ENCODE peak calls at places on chromosomes 11 and 22, in ten cellular contexts. One of them, this sample, is unnamed.

GRCh38 chr11:17408641-17409040 is 20.2 kb upstream of the KCNJ11 start:
- DNase-seq in nephron progenitor cell: no peak
- DNase-seq in effector memory CD8-positive, alpha-beta T cell: no peak
- DNase-seq in Calu3: no peak
- DNase-seq in T1000: no peak
- DNase-seq in activated gamma-delta T cell: no peak
- DNase-seq in Ammon's horn: no peak
- DNase-seq in effector CD4-positive, alpha-beta T cell: no peak
- DNase-seq in central memory CD8-positive, alpha-beta T cell: no peak
- DNase-seq in sigmoid colon: no peak
- DNase-seq in this sample: no peak

GRCh38 chr11:1817000-1817399 is 17.8 kb upstream of the SYT8 start:
- DNase-seq in effector memory CD8-positive, alpha-beta T cell: no peak
- DNase-seq in nephron progenitor cell: no peak
- DNase-seq in activated gamma-delta T cell: no peak
- DNase-seq in Ammon's horn: no peak
- DNase-seq in Calu3: no peak
- DNase-seq in effector CD4-positive, alpha-beta T cell: no peak
- DNase-seq in sigmoid colon: peak
- DNase-seq in T1000: no peak
- DNase-seq in central memory CD8-positive, alpha-beta T cell: no peak
- DNase-seq in this sample: no peak

GRCh38 chr11:132126973-132127900 is 756.8 kb downstream of the NTM start:
- DNase-seq in effector memory CD8-positive, alpha-beta T cell: no peak
- DNase-seq in sigmoid colon: peak
- DNase-seq in Ammon's horn: peak
- DNase-seq in activated gamma-delta T cell: no peak
- DNase-seq in Calu3: no peak
- DNase-seq in effector CD4-positive, alpha-beta T cell: no peak
- DNase-seq in nephron progenitor cell: peak
- DNase-seq in T1000: peak
- DNase-seq in central memory CD8-positive, alpha-beta T cell: no peak
- DNase-seq in this sample: peak

GRCh38 chr11:119531623-119532022 is 108.7 kb upstream of the THY1 start:
- DNase-seq in T1000: no peak
- DNase-seq in sigmoid colon: peak
- DNase-seq in effector CD4-positive, alpha-beta T cell: no peak
- DNase-seq in Ammon's horn: no peak
- DNase-seq in nephron progenitor cell: no peak
- DNase-seq in central memory CD8-positive, alpha-beta T cell: no peak
- DNase-seq in effector memory CD8-positive, alpha-beta T cell: no peak
- DNase-seq in activated gamma-delta T cell: no peak
- DNase-seq in Calu3: no peak
- DNase-seq in this sample: no peak

GRCh38 chr11:120344302-120345004 is 8.2 kb downstream of the ARHGEF12 start:
- DNase-seq in T1000: no peak
- DNase-seq in nephron progenitor cell: no peak
- DNase-seq in activated gamma-delta T cell: no peak
- DNase-seq in effector memory CD8-positive, alpha-beta T cell: peak
- DNase-seq in effector CD4-positive, alpha-beta T cell: peak
- DNase-seq in central memory CD8-positive, alpha-beta T cell: no peak
- DNase-seq in sigmoid colon: no peak
- DNase-seq in Ammon's horn: peak
- DNase-seq in Calu3: no peak
- DNase-seq in this sample: no peak

GRCh38 chr11:116162541-116163230 is 610.1 kb downstream of the BUD13 start:
- DNase-seq in Ammon's horn: peak
- DNase-seq in T1000: no peak
- DNase-seq in central memory CD8-positive, alpha-beta T cell: no peak
- DNase-seq in sigmoid colon: no peak
- DNase-seq in effector CD4-positive, alpha-beta T cell: no peak
- DNase-seq in Calu3: no peak
- DNase-seq in activated gamma-delta T cell: no peak
- DNase-seq in nephron progenitor cell: peak
- DNase-seq in effector memory CD8-positive, alpha-beta T cell: no peak
- DNase-seq in this sample: no peak

GRCh38 chr22:20439556-20439927 is 1.9 kb upstream of the SCARF2 start:
- DNase-seq in central memory CD8-positive, alpha-beta T cell: no peak
- DNase-seq in Ammon's horn: no peak
- DNase-seq in sigmoid colon: peak
- DNase-seq in Calu3: no peak
- DNase-seq in activated gamma-delta T cell: no peak
- DNase-seq in T1000: no peak
- DNase-seq in nephron progenitor cell: no peak
- DNase-seq in effector memory CD8-positive, alpha-beta T cell: no peak
- DNase-seq in effector CD4-positive, alpha-beta T cell: no peak
- DNase-seq in this sample: no peak

GRCh38 chr11:102446606-102447005 is 6.0 kb downstream of the TMEM123 start:
- DNase-seq in effector memory CD8-positive, alpha-beta T cell: no peak
- DNase-seq in T1000: no peak
- DNase-seq in sigmoid colon: no peak
- DNase-seq in activated gamma-delta T cell: no peak
- DNase-seq in Ammon's horn: no peak
- DNase-seq in effector CD4-positive, alpha-beta T cell: no peak
- DNase-seq in central memory CD8-positive, alpha-beta T cell: no peak
- DNase-seq in nephron progenitor cell: no peak
- DNase-seq in Calu3: no peak
- DNase-seq in this sample: no peak

GRCh38 chr11:109071712-109072524 is 350.1 kb upstream of the C11orf87 start:
- DNase-seq in Ammon's horn: peak
- DNase-seq in sigmoid colon: no peak
- DNase-seq in effector CD4-positive, alpha-beta T cell: no peak
- DNase-seq in Calu3: no peak
- DNase-seq in activated gamma-delta T cell: no peak
- DNase-seq in T1000: no peak
- DNase-seq in central memory CD8-positive, alpha-beta T cell: no peak
- DNase-seq in effector memory CD8-positive, alpha-beta T cell: no peak
- DNase-seq in nephron progenitor cell: no peak
- DNase-seq in this sample: peak

GRCh38 chr11:68297812-68298658 is 14.4 kb upstream of the LRP5 start:
- DNase-seq in T1000: peak
- DNase-seq in Ammon's horn: peak
- DNase-seq in effector memory CD8-positive, alpha-beta T cell: peak
- DNase-seq in Calu3: peak
- DNase-seq in sigmoid colon: peak
- DNase-seq in effector CD4-positive, alpha-beta T cell: peak
- DNase-seq in central memory CD8-positive, alpha-beta T cell: peak
- DNase-seq in nephron progenitor cell: peak
- DNase-seq in activated gamma-delta T cell: peak
- DNase-seq in this sample: peak

GRCh38 chr11:33984682-33985389 is 66.7 kb upstream of the CAPRIN1 start:
- DNase-seq in Ammon's horn: no peak
- DNase-seq in nephron progenitor cell: no peak
- DNase-seq in effector memory CD8-positive, alpha-beta T cell: no peak
- DNase-seq in activated gamma-delta T cell: no peak
- DNase-seq in effector CD4-positive, alpha-beta T cell: no peak
- DNase-seq in sigmoid colon: no peak
- DNase-seq in central memory CD8-positive, alpha-beta T cell: no peak
- DNase-seq in Calu3: no peak
- DNase-seq in T1000: no peak
- DNase-seq in this sample: no peak

GRCh38 chr11:119759324-119759723 is 30.3 kb upstream of the NECTIN1 start:
- DNase-seq in nephron progenitor cell: no peak
- DNase-seq in T1000: no peak
- DNase-seq in sigmoid colon: no peak
- DNase-seq in Calu3: peak
- DNase-seq in central memory CD8-positive, alpha-beta T cell: no peak
- DNase-seq in activated gamma-delta T cell: no peak
- DNase-seq in Ammon's horn: no peak
- DNase-seq in effector memory CD8-positive, alpha-beta T cell: no peak
- DNase-seq in effector CD4-positive, alpha-beta T cell: no peak
- DNase-seq in this sample: no peak

GRCh38 chr11:83549984-83550667 is 264.0 kb upstream of the CCDC90B start:
- DNase-seq in sigmoid colon: no peak
- DNase-seq in T1000: no peak
- DNase-seq in effector CD4-positive, alpha-beta T cell: no peak
- DNase-seq in Calu3: no peak
- DNase-seq in Ammon's horn: no peak
- DNase-seq in effector memory CD8-positive, alpha-beta T cell: no peak
- DNase-seq in nephron progenitor cell: no peak
- DNase-seq in activated gamma-delta T cell: no peak
- DNase-seq in central memory CD8-positive, alpha-beta T cell: no peak
- DNase-seq in this sample: no peak

GRCh38 chr11:64661622-64662021 is 61.4 kb downstream of the NRXN2 start:
- DNase-seq in sigmoid colon: no peak
- DNase-seq in T1000: no peak
- DNase-seq in Ammon's horn: no peak
- DNase-seq in Calu3: no peak
- DNase-seq in effector CD4-positive, alpha-beta T cell: no peak
- DNase-seq in nephron progenitor cell: no peak
- DNase-seq in effector memory CD8-positive, alpha-beta T cell: no peak
- DNase-seq in activated gamma-delta T cell: no peak
- DNase-seq in central memory CD8-positive, alpha-beta T cell: no peak
- DNase-seq in this sample: peak

GRCh38 chr11:12377106-12377823 is at the start of gene PARVA:
- DNase-seq in activated gamma-delta T cell: no peak
- DNase-seq in T1000: peak
- DNase-seq in nephron progenitor cell: peak
- DNase-seq in central memory CD8-positive, alpha-beta T cell: no peak
- DNase-seq in effector memory CD8-positive, alpha-beta T cell: no peak
- DNase-seq in effector CD4-positive, alpha-beta T cell: no peak
- DNase-seq in Ammon's horn: peak
- DNase-seq in Calu3: peak
- DNase-seq in sigmoid colon: peak
- DNase-seq in this sample: peak

This sample was measured in G401.